ENCODE peak calls at places on chromosomes 12 and 14, in nine cellular contexts. U is gastrocnemius medialis, P is uterus, R is heart left ventricle, J is H54, E is Peyer's patch, F is IMR-90, S is tibial nerve, N is testis. Q is an unnamed sample.

GRCh38 chr14:29240046-29240445 is 473.5 kb downstream of the FOXG1 start:
- DNase-seq in F (peak; percentile 89), U (no peak), J (no peak), E (no peak), S (no peak), N (no peak), R (no peak), P (no peak), Q (no peak)

GRCh38 chr14:65132855-65133254 is 30.5 kb upstream of the MAX start:
- DNase-seq in N (no peak), S (no peak), E (peak; percentile 73), F (no peak), R (no peak), U (no peak), P (no peak), J (no peak), Q (no peak)

GRCh38 chr14:24313912-24314311 is 2.6 kb downstream of the LTB4R start:
- DNase-seq in P (no peak), R (no peak), N (no peak), U (no peak), E (no peak), F (no peak), S (no peak), J (no peak), Q (no peak)

GRCh38 chr14:34128665-34129064 is 177.8 kb upstream of the EGLN3 start:
- DNase-seq in J (no peak), U (peak; percentile 44), E (no peak), R (peak; percentile 53), S (no peak), P (no peak), F (no peak), N (no peak), Q (no peak)

GRCh38 chr12:47781479-47782371 is 8.7 kb downstream of the SLC48A1 start:
- DNase-seq in U (no peak), N (no peak), S (no peak), J (no peak), P (no peak), E (no peak), F (no peak), R (no peak), Q (no peak)

GRCh38 chr12:122835693-122836026 is 403 bp downstream of the HIP1R start:
- DNase-seq in F (no peak), E (peak; percentile 69), P (no peak), R (no peak), J (no peak), S (no peak), N (no peak), U (no peak), Q (no peak)

GRCh38 chr12:51797301-51797700 is 51.2 kb downstream of the FIGNL2 start:
- DNase-seq in P (no peak), R (no peak), E (no peak), U (no peak), N (no peak), S (no peak), J (no peak), F (no peak), Q (no peak)

GRCh38 chr14:53655080-53655785 is 301.4 kb downstream of the BMP4 start:
- DNase-seq in P (no peak), U (no peak), F (no peak), E (no peak), R (no peak), S (no peak), J (no peak), N (no peak), Q (no peak)

GRCh38 chr14:99687284-99688209 is 3.4 kb downstream of the CYP46A1 start:
- DNase-seq in P (no peak), J (no peak), S (no peak), R (no peak), F (no peak), U (no peak), N (peak; percentile 17), E (no peak), Q (peak; percentile 57)

GRCh38 chr14:23091294-23092225 is 3.4 kb downstream of the ACIN1 start:
- DNase-seq in R (no peak), F (no peak), S (no peak), P (no peak), E (no peak), N (no peak), U (no peak), J (no peak), Q (no peak)

GRCh38 chr12:71556881-71557280 is 106.8 kb downstream of the ZFC3H1 start:
- DNase-seq in P (no peak), S (no peak), E (no peak), R (no peak), J (peak; percentile 58), F (peak; percentile 94), U (no peak), N (no peak), Q (no peak)

GRCh38 chr12:120115692-120116442 is 686 bp downstream of the RAB35 start:
- DNase-seq in N (peak; percentile 38), S (no peak), R (no peak), P (no peak), U (no peak), F (peak; percentile 26), J (peak; percentile 59), E (no peak), Q (no peak)

DNA sequence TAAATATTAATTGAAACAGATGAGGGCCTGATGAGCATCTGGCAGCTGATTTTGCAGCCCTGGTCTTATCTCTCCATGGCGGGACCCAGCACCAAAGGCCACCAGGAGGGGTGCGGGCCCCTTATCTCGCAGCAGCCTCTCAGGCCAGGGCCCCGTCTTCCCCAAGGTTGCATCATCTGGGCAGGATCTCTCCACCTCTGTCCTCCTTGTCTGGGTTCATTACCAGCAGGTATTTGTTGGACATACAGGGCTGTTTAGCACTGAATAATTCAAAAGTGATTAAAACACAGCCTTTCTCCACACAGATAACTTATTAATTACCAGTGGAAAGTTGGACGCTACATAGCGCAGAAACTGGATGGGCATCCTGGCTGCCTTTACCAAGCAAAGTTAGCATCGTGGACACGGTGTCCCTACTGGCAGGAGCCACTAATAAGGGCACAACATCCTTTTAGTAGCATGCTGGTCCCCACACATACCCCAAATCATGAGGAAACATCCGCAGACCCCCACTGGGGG is 25.8 kb downstream of the TMEM120B start:
- DNase-seq in P (no peak), N (no peak), U (no peak), S (no peak), E (no peak), J (no peak), R (no peak), F (no peak), Q (no peak)
- TF ChIP-seq POLR2A in P (no peak), N (no peak), U (no peak), S (no peak), E (no peak), J (no peak), R (no peak), F (no peak), Q (no peak)

DNA sequence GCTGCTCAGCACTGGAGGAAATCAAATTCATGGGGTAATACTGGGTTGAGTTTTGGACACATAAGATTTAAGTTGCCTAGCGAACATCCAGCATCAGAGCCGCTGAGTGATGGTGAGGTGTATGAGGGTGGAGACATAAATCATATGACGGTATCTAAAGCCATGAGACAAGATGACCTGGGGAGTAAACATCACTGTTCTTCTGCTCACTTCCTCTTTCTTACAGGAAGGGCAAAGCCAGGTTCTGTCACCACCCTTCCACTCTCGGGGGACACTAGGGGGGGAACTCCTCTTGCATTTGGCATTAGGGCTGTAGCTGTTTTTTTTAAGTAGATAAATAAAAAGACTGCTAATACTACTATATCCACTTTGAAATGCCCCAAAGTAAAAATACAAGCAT is 24.0 kb downstream of the PRDM4 start:
- DNase-seq in P (no peak), S (no peak), R (no peak), E (no peak), F (no peak), J (no peak), U (no peak), N (no peak), Q (no peak)
- TF ChIP-seq POLR2A in P (no peak), S (no peak), R (no peak), E (no peak), F (no peak), J (no peak), U (no peak), N (no peak), Q (no peak)

DNA sequence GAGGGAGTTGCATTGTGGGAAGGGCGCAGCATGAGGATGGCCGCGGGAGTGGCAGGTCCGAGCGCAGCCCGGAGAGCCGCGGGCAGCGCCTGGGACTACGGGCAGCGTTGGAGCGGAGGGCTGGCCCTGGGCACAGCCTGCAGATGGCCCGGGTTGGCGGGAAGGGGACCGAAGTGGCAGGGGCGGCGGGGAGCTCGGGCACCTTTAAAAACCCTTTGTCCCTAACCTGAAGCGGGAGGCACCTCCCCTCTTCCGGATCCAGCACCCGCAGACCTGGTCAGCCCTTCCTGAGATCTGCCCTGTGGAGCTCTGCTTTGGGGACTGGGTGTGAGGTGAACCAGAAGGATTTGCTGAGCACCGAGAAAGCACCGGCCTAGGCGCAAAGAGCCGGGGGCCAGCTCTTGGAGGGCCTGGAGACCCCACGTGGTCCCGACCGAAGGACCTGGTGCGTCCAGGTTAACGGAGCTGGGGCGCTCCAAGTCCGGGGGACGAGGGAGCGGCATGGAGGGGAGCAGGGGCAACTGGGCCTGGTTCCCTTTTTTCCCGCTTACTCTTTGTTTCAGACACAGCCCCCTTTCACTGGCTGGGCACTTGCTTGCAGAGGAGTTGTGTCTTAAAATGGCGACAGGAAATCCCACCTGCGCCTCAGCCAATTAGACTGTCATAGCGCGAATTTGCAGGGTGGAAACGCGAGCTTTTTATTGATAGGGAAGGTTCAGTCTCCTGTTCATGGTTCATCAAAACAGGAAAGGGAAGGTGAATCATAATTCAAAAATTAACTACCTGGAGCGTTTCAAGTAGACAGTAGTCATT is 792 bp upstream of the SLC38A1 start:
- DNase-seq in F (no peak), E (no peak), R (no peak), P (no peak), J (no peak), N (peak; percentile 30), U (no peak), S (no peak), Q (no peak)
- TF ChIP-seq POLR2A in F (no peak), E (peak; percentile 23), R (no peak), P (no peak), J (no peak), N (no peak), U (no peak), S (no peak), Q (no peak)

GRCh38 chr12:124484526-124484953 is 82.9 kb downstream of the NCOR2 start:
- DNase-seq in J (no peak), R (no peak), F (no peak), S (no peak), N (no peak), P (no peak), E (no peak), U (no peak), Q (no peak)

GRCh38 chr12:124485371-124485770 is 82.0 kb downstream of the NCOR2 start:
- DNase-seq in F (no peak), R (no peak), J (no peak), S (no peak), P (no peak), E (no peak), N (no peak), U (no peak), Q (no peak)

GRCh38 chr12:124487834-124488165 is 79.6 kb downstream of the NCOR2 start:
- DNase-seq in R (no peak), S (no peak), U (no peak), E (no peak), J (no peak), N (no peak), P (no peak), F (no peak), Q (no peak)

GRCh38 chr12:124487065-124487833 is 80.2 kb downstream of the NCOR2 start:
- DNase-seq in J (no peak), E (no peak), F (no peak), R (peak; percentile 60), P (no peak), N (peak; percentile 67), S (no peak), U (no peak), Q (no peak)

GRCh38 chr12:124486346-124486963 is 81.0 kb downstream of the NCOR2 start:
- DNase-seq in S (no peak), J (no peak), N (peak; percentile 60), R (no peak), E (no peak), P (no peak), F (no peak), U (no peak), Q (no peak)
- TF ChIP-seq POLR2A in S (no peak), J (no peak), N (no peak), R (no peak), E (no peak), P (no peak), F (no peak), U (no peak), Q (no peak)

Q was measured in sigmoid colon.